ENCODE peak calls at places on chromosomes 13 and 19, in five cellular contexts. One of them, this sample, is unnamed.

GRCh38 chr13:50116430-50116973 is 101.3 kb downstream of the KCNRG start:
- DNase-seq in activated naive CD8-positive, alpha-beta T cell treated with anti-CD3 and anti-CD28 coated beads, Interleukin-2, amount 50 U/mL, for 24 hours: no peak
- DNase-seq in psoas muscle: no peak
- DNase-seq in activated gamma-delta T cell treated with anti-CD3 and anti-CD28 coated beads, Interleukin-2, amount 50 U/mL, for 16 hours: no peak
- DNase-seq in Daoy: no peak
- DNase-seq in this sample: no peak

GRCh38 chr13:85108356-85108755 is 690.9 kb downstream of the SLITRK6 start:
- DNase-seq in psoas muscle: no peak
- DNase-seq in activated gamma-delta T cell treated with anti-CD3 and anti-CD28 coated beads, Interleukin-2, amount 50 U/mL, for 16 hours: no peak
- DNase-seq in activated naive CD8-positive, alpha-beta T cell treated with anti-CD3 and anti-CD28 coated beads, Interleukin-2, amount 50 U/mL, for 24 hours: no peak
- DNase-seq in Daoy: no peak
- DNase-seq in this sample: peak

GRCh38 chr13:23081246-23081645 is 99.5 kb upstream of the SGCG start:
- DNase-seq in Daoy: no peak
- DNase-seq in psoas muscle: no peak
- DNase-seq in activated naive CD8-positive, alpha-beta T cell treated with anti-CD3 and anti-CD28 coated beads, Interleukin-2, amount 50 U/mL, for 24 hours: no peak
- DNase-seq in activated gamma-delta T cell treated with anti-CD3 and anti-CD28 coated beads, Interleukin-2, amount 50 U/mL, for 16 hours: no peak
- DNase-seq in this sample: no peak

GRCh38 chr19:23991170-23991569 is 76.5 kb downstream of the ZNF726 start:
- DNase-seq in Daoy: peak
- DNase-seq in activated gamma-delta T cell treated with anti-CD3 and anti-CD28 coated beads, Interleukin-2, amount 50 U/mL, for 16 hours: no peak
- DNase-seq in psoas muscle: no peak
- DNase-seq in activated naive CD8-positive, alpha-beta T cell treated with anti-CD3 and anti-CD28 coated beads, Interleukin-2, amount 50 U/mL, for 24 hours: no peak
- DNase-seq in this sample: no peak

GRCh38 chr13:26460652-26461051 is 96.8 kb upstream of the WASF3 start:
- DNase-seq in Daoy: peak
- DNase-seq in activated gamma-delta T cell treated with anti-CD3 and anti-CD28 coated beads, Interleukin-2, amount 50 U/mL, for 16 hours: no peak
- DNase-seq in activated naive CD8-positive, alpha-beta T cell treated with anti-CD3 and anti-CD28 coated beads, Interleukin-2, amount 50 U/mL, for 24 hours: no peak
- DNase-seq in psoas muscle: peak
- DNase-seq in this sample: no peak

GRCh38 chr13:73722120-73722519 is 412.1 kb downstream of the KLF12 start:
- DNase-seq in activated gamma-delta T cell treated with anti-CD3 and anti-CD28 coated beads, Interleukin-2, amount 50 U/mL, for 16 hours: no peak
- DNase-seq in activated naive CD8-positive, alpha-beta T cell treated with anti-CD3 and anti-CD28 coated beads, Interleukin-2, amount 50 U/mL, for 24 hours: no peak
- DNase-seq in psoas muscle: no peak
- DNase-seq in Daoy: peak
- DNase-seq in this sample: no peak

GRCh38 chr13:50626031-50626643 is 217.4 kb downstream of the DLEU7 start:
- DNase-seq in psoas muscle: no peak
- DNase-seq in Daoy: peak
- DNase-seq in activated naive CD8-positive, alpha-beta T cell treated with anti-CD3 and anti-CD28 coated beads, Interleukin-2, amount 50 U/mL, for 24 hours: no peak
- DNase-seq in activated gamma-delta T cell treated with anti-CD3 and anti-CD28 coated beads, Interleukin-2, amount 50 U/mL, for 16 hours: no peak
- DNase-seq in this sample: no peak

GRCh38 chr13:24709186-24709913 is 29.1 kb downstream of the ATP12A start:
- DNase-seq in activated gamma-delta T cell treated with anti-CD3 and anti-CD28 coated beads, Interleukin-2, amount 50 U/mL, for 16 hours: peak
- DNase-seq in activated naive CD8-positive, alpha-beta T cell treated with anti-CD3 and anti-CD28 coated beads, Interleukin-2, amount 50 U/mL, for 24 hours: peak
- DNase-seq in psoas muscle: peak
- DNase-seq in Daoy: no peak
- DNase-seq in this sample: peak

GRCh38 chr13:64482373-64482772 is 2747.8 kb downstream of the PCDH9 start:
- DNase-seq in Daoy: no peak
- DNase-seq in activated naive CD8-positive, alpha-beta T cell treated with anti-CD3 and anti-CD28 coated beads, Interleukin-2, amount 50 U/mL, for 24 hours: no peak
- DNase-seq in psoas muscle: no peak
- DNase-seq in activated gamma-delta T cell treated with anti-CD3 and anti-CD28 coated beads, Interleukin-2, amount 50 U/mL, for 16 hours: no peak
- DNase-seq in this sample: no peak

GRCh38 chr13:100392709-100393630 is 195.6 kb downstream of the GGACT start:
- DNase-seq in psoas muscle: peak
- DNase-seq in Daoy: peak
- DNase-seq in activated naive CD8-positive, alpha-beta T cell treated with anti-CD3 and anti-CD28 coated beads, Interleukin-2, amount 50 U/mL, for 24 hours: peak
- DNase-seq in activated gamma-delta T cell treated with anti-CD3 and anti-CD28 coated beads, Interleukin-2, amount 50 U/mL, for 16 hours: peak
- DNase-seq in this sample: no peak

GRCh38 chr19:5567360-5567970 is at the start of gene TINCR:
- DNase-seq in Daoy: no peak
- DNase-seq in psoas muscle: no peak
- DNase-seq in activated gamma-delta T cell treated with anti-CD3 and anti-CD28 coated beads, Interleukin-2, amount 50 U/mL, for 16 hours: no peak
- DNase-seq in activated naive CD8-positive, alpha-beta T cell treated with anti-CD3 and anti-CD28 coated beads, Interleukin-2, amount 50 U/mL, for 24 hours: no peak
- DNase-seq in this sample: no peak

GRCh38 chr19:6103217-6103644 is 7.1 kb downstream of the RFX2 start:
- DNase-seq in activated gamma-delta T cell treated with anti-CD3 and anti-CD28 coated beads, Interleukin-2, amount 50 U/mL, for 16 hours: no peak
- DNase-seq in psoas muscle: peak
- DNase-seq in activated naive CD8-positive, alpha-beta T cell treated with anti-CD3 and anti-CD28 coated beads, Interleukin-2, amount 50 U/mL, for 24 hours: no peak
- DNase-seq in Daoy: peak
- DNase-seq in this sample: no peak

GRCh38 chr19:50669319-50670101 is 20.3 kb downstream of the C19orf81 start:
- DNase-seq in Daoy: no peak
- DNase-seq in activated gamma-delta T cell treated with anti-CD3 and anti-CD28 coated beads, Interleukin-2, amount 50 U/mL, for 16 hours: no peak
- DNase-seq in psoas muscle: no peak
- DNase-seq in activated naive CD8-positive, alpha-beta T cell treated with anti-CD3 and anti-CD28 coated beads, Interleukin-2, amount 50 U/mL, for 24 hours: peak
- DNase-seq in this sample: no peak

GRCh38 chr19:14149509-14149994 is 13.2 kb upstream of the ASF1B start:
- DNase-seq in Daoy: no peak
- DNase-seq in activated gamma-delta T cell treated with anti-CD3 and anti-CD28 coated beads, Interleukin-2, amount 50 U/mL, for 16 hours: no peak
- DNase-seq in psoas muscle: peak
- DNase-seq in activated naive CD8-positive, alpha-beta T cell treated with anti-CD3 and anti-CD28 coated beads, Interleukin-2, amount 50 U/mL, for 24 hours: peak
- DNase-seq in this sample: no peak

GRCh38 chr13:94548382-94549240 is 47.3 kb downstream of the TGDS start:
- DNase-seq in Daoy: peak
- DNase-seq in activated gamma-delta T cell treated with anti-CD3 and anti-CD28 coated beads, Interleukin-2, amount 50 U/mL, for 16 hours: peak
- DNase-seq in activated naive CD8-positive, alpha-beta T cell treated with anti-CD3 and anti-CD28 coated beads, Interleukin-2, amount 50 U/mL, for 24 hours: no peak
- DNase-seq in psoas muscle: peak
- DNase-seq in this sample: no peak

GRCh38 chr19:4278460-4278901 is 585 bp upstream of the SHD start:
- DNase-seq in activated gamma-delta T cell treated with anti-CD3 and anti-CD28 coated beads, Interleukin-2, amount 50 U/mL, for 16 hours: no peak
- DNase-seq in psoas muscle: no peak
- DNase-seq in Daoy: no peak
- DNase-seq in activated naive CD8-positive, alpha-beta T cell treated with anti-CD3 and anti-CD28 coated beads, Interleukin-2, amount 50 U/mL, for 24 hours: no peak
- DNase-seq in this sample: no peak

GRCh38 chr13:32115069-32115468 is 83.5 kb downstream of the FRY start:
- DNase-seq in psoas muscle: no peak
- DNase-seq in activated gamma-delta T cell treated with anti-CD3 and anti-CD28 coated beads, Interleukin-2, amount 50 U/mL, for 16 hours: no peak
- DNase-seq in activated naive CD8-positive, alpha-beta T cell treated with anti-CD3 and anti-CD28 coated beads, Interleukin-2, amount 50 U/mL, for 24 hours: no peak
- DNase-seq in Daoy: no peak
- DNase-seq in this sample: no peak

GRCh38 chr19:18708452-18709231 is 25.2 kb downstream of the CRTC1 start:
- DNase-seq in Daoy: no peak
- DNase-seq in activated gamma-delta T cell treated with anti-CD3 and anti-CD28 coated beads, Interleukin-2, amount 50 U/mL, for 16 hours: no peak
- DNase-seq in psoas muscle: peak
- DNase-seq in activated naive CD8-positive, alpha-beta T cell treated with anti-CD3 and anti-CD28 coated beads, Interleukin-2, amount 50 U/mL, for 24 hours: no peak
- DNase-seq in this sample: no peak

GRCh38 chr13:25501231-25501630 is 129.5 kb downstream of the ATP8A2 start:
- DNase-seq in Daoy: no peak
- DNase-seq in activated naive CD8-positive, alpha-beta T cell treated with anti-CD3 and anti-CD28 coated beads, Interleukin-2, amount 50 U/mL, for 24 hours: no peak
- DNase-seq in psoas muscle: no peak
- DNase-seq in activated gamma-delta T cell treated with anti-CD3 and anti-CD28 coated beads, Interleukin-2, amount 50 U/mL, for 16 hours: no peak
- DNase-seq in this sample: no peak

GRCh38 chr13:75635621-75636338 is at the start of gene LMO7:
- DNase-seq in activated gamma-delta T cell treated with anti-CD3 and anti-CD28 coated beads, Interleukin-2, amount 50 U/mL, for 16 hours: peak
- DNase-seq in Daoy: peak
- DNase-seq in psoas muscle: peak
- DNase-seq in activated naive CD8-positive, alpha-beta T cell treated with anti-CD3 and anti-CD28 coated beads, Interleukin-2, amount 50 U/mL, for 24 hours: peak
- DNase-seq in this sample: peak

GRCh38 chr13:51282322-51282721 is 57.2 kb upstream of the SERPINE3 start:
- DNase-seq in activated naive CD8-positive, alpha-beta T cell treated with anti-CD3 and anti-CD28 coated beads, Interleukin-2, amount 50 U/mL, for 24 hours: no peak
- DNase-seq in activated gamma-delta T cell treated with anti-CD3 and anti-CD28 coated beads, Interleukin-2, amount 50 U/mL, for 16 hours: no peak
- DNase-seq in Daoy: no peak
- DNase-seq in psoas muscle: no peak
- DNase-seq in this sample: no peak

GRCh38 chr13:33236021-33236420 is 49.5 kb downstream of the STARD13 start:
- DNase-seq in Daoy: no peak
- DNase-seq in activated naive CD8-positive, alpha-beta T cell treated with anti-CD3 and anti-CD28 coated beads, Interleukin-2, amount 50 U/mL, for 24 hours: no peak
- DNase-seq in activated gamma-delta T cell treated with anti-CD3 and anti-CD28 coated beads, Interleukin-2, amount 50 U/mL, for 16 hours: no peak
- DNase-seq in psoas muscle: no peak
- DNase-seq in this sample: no peak

GRCh38 chr19:16351133-16351809 is 26.6 kb downstream of the KLF2 start:
- DNase-seq in activated gamma-delta T cell treated with anti-CD3 and anti-CD28 coated beads, Interleukin-2, amount 50 U/mL, for 16 hours: no peak
- DNase-seq in activated naive CD8-positive, alpha-beta T cell treated with anti-CD3 and anti-CD28 coated beads, Interleukin-2, amount 50 U/mL, for 24 hours: no peak
- DNase-seq in psoas muscle: no peak
- DNase-seq in Daoy: peak
- DNase-seq in this sample: no peak

GRCh38 chr19:58561373-58562125 is 3.1 kb upstream of the UBE2M start:
- DNase-seq in activated naive CD8-positive, alpha-beta T cell treated with anti-CD3 and anti-CD28 coated beads, Interleukin-2, amount 50 U/mL, for 24 hours: no peak
- DNase-seq in activated gamma-delta T cell treated with anti-CD3 and anti-CD28 coated beads, Interleukin-2, amount 50 U/mL, for 16 hours: no peak
- DNase-seq in Daoy: no peak
- DNase-seq in psoas muscle: peak
- DNase-seq in this sample: no peak

GRCh38 chr19:42197375-42197817 is 20.1 kb downstream of the DEDD2 start:
- DNase-seq in Daoy: no peak
- DNase-seq in psoas muscle: no peak
- DNase-seq in activated naive CD8-positive, alpha-beta T cell treated with anti-CD3 and anti-CD28 coated beads, Interleukin-2, amount 50 U/mL, for 24 hours: no peak
- DNase-seq in activated gamma-delta T cell treated with anti-CD3 and anti-CD28 coated beads, Interleukin-2, amount 50 U/mL, for 16 hours: no peak
- DNase-seq in this sample: no peak

GRCh38 chr13:114162533-114162922 is 16.5 kb upstream of the CFAP97D2 start:
- DNase-seq in activated gamma-delta T cell treated with anti-CD3 and anti-CD28 coated beads, Interleukin-2, amount 50 U/mL, for 16 hours: no peak
- DNase-seq in Daoy: no peak
- DNase-seq in psoas muscle: no peak
- DNase-seq in activated naive CD8-positive, alpha-beta T cell treated with anti-CD3 and anti-CD28 coated beads, Interleukin-2, amount 50 U/mL, for 24 hours: no peak
- DNase-seq in this sample: no peak

GRCh38 chr19:35869327-35870123 is 1.2 kb downstream of the APLP1 start:
- DNase-seq in activated naive CD8-positive, alpha-beta T cell treated with anti-CD3 and anti-CD28 coated beads, Interleukin-2, amount 50 U/mL, for 24 hours: peak
- DNase-seq in activated gamma-delta T cell treated with anti-CD3 and anti-CD28 coated beads, Interleukin-2, amount 50 U/mL, for 16 hours: peak
- DNase-seq in psoas muscle: peak
- DNase-seq in Daoy: peak
- DNase-seq in this sample: no peak

GRCh38 chr19:16737909-16738308 is 18.3 kb downstream of the NWD1 start:
- DNase-seq in psoas muscle: no peak
- DNase-seq in activated gamma-delta T cell treated with anti-CD3 and anti-CD28 coated beads, Interleukin-2, amount 50 U/mL, for 16 hours: no peak
- DNase-seq in Daoy: no peak
- DNase-seq in activated naive CD8-positive, alpha-beta T cell treated with anti-CD3 and anti-CD28 coated beads, Interleukin-2, amount 50 U/mL, for 24 hours: no peak
- DNase-seq in this sample: no peak

GRCh38 chr13:111317042-111317550 is 3.3 kb upstream of the TEX29 start:
- DNase-seq in psoas muscle: no peak
- DNase-seq in activated naive CD8-positive, alpha-beta T cell treated with anti-CD3 and anti-CD28 coated beads, Interleukin-2, amount 50 U/mL, for 24 hours: no peak
- DNase-seq in activated gamma-delta T cell treated with anti-CD3 and anti-CD28 coated beads, Interleukin-2, amount 50 U/mL, for 16 hours: no peak
- DNase-seq in Daoy: no peak
- DNase-seq in this sample: no peak

GRCh38 chr13:97809576-97809975 is 143.9 kb upstream of the IPO5 start:
- DNase-seq in activated gamma-delta T cell treated with anti-CD3 and anti-CD28 coated beads, Interleukin-2, amount 50 U/mL, for 16 hours: no peak
- DNase-seq in psoas muscle: no peak
- DNase-seq in activated naive CD8-positive, alpha-beta T cell treated with anti-CD3 and anti-CD28 coated beads, Interleukin-2, amount 50 U/mL, for 24 hours: no peak
- DNase-seq in Daoy: no peak
- DNase-seq in this sample: no peak

GRCh38 chr13:47256618-47257017 is 359.8 kb upstream of the HTR2A start:
- DNase-seq in psoas muscle: no peak
- DNase-seq in Daoy: peak
- DNase-seq in activated gamma-delta T cell treated with anti-CD3 and anti-CD28 coated beads, Interleukin-2, amount 50 U/mL, for 16 hours: no peak
- DNase-seq in activated naive CD8-positive, alpha-beta T cell treated with anti-CD3 and anti-CD28 coated beads, Interleukin-2, amount 50 U/mL, for 24 hours: no peak
- DNase-seq in this sample: no peak

GRCh38 chr13:80973721-80974120 is 632.8 kb upstream of the SPRY2 start:
- DNase-seq in psoas muscle: no peak
- DNase-seq in activated gamma-delta T cell treated with anti-CD3 and anti-CD28 coated beads, Interleukin-2, amount 50 U/mL, for 16 hours: no peak
- DNase-seq in Daoy: no peak
- DNase-seq in activated naive CD8-positive, alpha-beta T cell treated with anti-CD3 and anti-CD28 coated beads, Interleukin-2, amount 50 U/mL, for 24 hours: no peak
- DNase-seq in this sample: no peak

GRCh38 chr19:6066661-6067646 is 43.3 kb downstream of the RFX2 start:
- DNase-seq in activated naive CD8-positive, alpha-beta T cell treated with anti-CD3 and anti-CD28 coated beads, Interleukin-2, amount 50 U/mL, for 24 hours: no peak
- DNase-seq in Daoy: peak
- DNase-seq in activated gamma-delta T cell treated with anti-CD3 and anti-CD28 coated beads, Interleukin-2, amount 50 U/mL, for 16 hours: no peak
- DNase-seq in psoas muscle: peak
- DNase-seq in this sample: peak

GRCh38 chr13:110869805-110870706 is 44.8 kb downstream of the ANKRD10 start:
- DNase-seq in Daoy: peak
- DNase-seq in psoas muscle: peak
- DNase-seq in activated naive CD8-positive, alpha-beta T cell treated with anti-CD3 and anti-CD28 coated beads, Interleukin-2, amount 50 U/mL, for 24 hours: peak
- DNase-seq in activated gamma-delta T cell treated with anti-CD3 and anti-CD28 coated beads, Interleukin-2, amount 50 U/mL, for 16 hours: no peak
- DNase-seq in this sample: peak

GRCh38 chr19:29413435-29413834 is 112.4 kb upstream of the VSTM2B start:
- DNase-seq in activated gamma-delta T cell treated with anti-CD3 and anti-CD28 coated beads, Interleukin-2, amount 50 U/mL, for 16 hours: no peak
- DNase-seq in psoas muscle: no peak
- DNase-seq in Daoy: no peak
- DNase-seq in activated naive CD8-positive, alpha-beta T cell treated with anti-CD3 and anti-CD28 coated beads, Interleukin-2, amount 50 U/mL, for 24 hours: no peak
- DNase-seq in this sample: no peak